ENCODE peak calls at places on chromosomes 12 and 14, in ten cellular contexts. E is right atrium auricular region, G is pancreas, J is heart right ventricle, O is bronchial epithelial cell, S is epithelial cell of esophagus, I is body of pancreas, R is tibial artery, Q is HFF-Myc, W is A549. X is an unnamed sample.

GRCh38 chr12:113366827-113367226 is 8.4 kb downstream of the PLBD2 start:
- DNase-seq in G (no peak), Q (no peak), R (no peak), W (no peak), O (no peak), I (no peak), S (no peak), E (no peak), J (peak; percentile 23), X (no peak)

GRCh38 chr14:72796935-72797334 is 97.0 kb downstream of the DPF3 start:
- DNase-seq in W (no peak), R (peak; percentile 9), G (no peak), E (no peak), S (no peak), I (no peak), Q (no peak), O (no peak), J (no peak), X (no peak)

GRCh38 chr14:88983755-88984154 is 159.3 kb downstream of the TTC8 start:
- DNase-seq in W (peak; percentile 57), J (no peak), Q (peak; percentile 79), R (no peak), G (no peak), E (no peak), O (peak; percentile 91), S (peak; percentile 94), I (no peak), X (no peak)

GRCh38 chr12:4855121-4855924 is 54.4 kb upstream of the KCNA1 start:
- DNase-seq in Q (peak; percentile 76), W (peak; percentile 56), G (peak; percentile 42), J (peak; percentile 60), R (no peak), E (peak; percentile 70), I (peak; percentile 62), S (peak; percentile 77), O (peak; percentile 70), X (peak; percentile 35)

GRCh38 chr12:30874455-30875313 is 51.9 kb upstream of the TSPAN11 start:
- DNase-seq in E (peak; percentile 56), G (no peak), R (no peak), I (no peak), O (no peak), J (peak; percentile 11), S (no peak), Q (no peak), W (no peak), X (no peak)

GRCh38 chr14:89117017-89117416 is 292.6 kb downstream of the TTC8 start:
- DNase-seq in G (no peak), O (no peak), E (no peak), R (no peak), W (no peak), S (no peak), Q (no peak), J (no peak), I (no peak), X (no peak)

GRCh38 chr12:56266634-56267442 is at the start of gene COQ10A:
- DNase-seq in W (peak; percentile 98), R (peak; percentile 94), Q (peak; percentile 59), S (peak; percentile 87), J (peak; percentile 92), G (peak; percentile 87), O (peak; percentile 79), I (peak; percentile 93), E (peak; percentile 92), X (peak; percentile 91)

GRCh38 chr12:131105736-131106356 is 152.1 kb downstream of the ADGRD1 start:
- DNase-seq in J (no peak), R (peak; percentile 41), E (no peak), I (no peak), Q (no peak), G (no peak), W (no peak), S (no peak), O (no peak), X (no peak)

GRCh38 chr14:92728781-92729364 is 19.6 kb downstream of the LGMN start:
- DNase-seq in S (peak; percentile 97), E (no peak), I (peak; percentile 26), R (no peak), G (no peak), J (no peak), W (no peak), O (peak; percentile 88), Q (peak; percentile 29), X (peak; percentile 64)

GRCh38 chr14:90642239-90642717 is 174.0 kb downstream of the TTC7B start:
- DNase-seq in W (no peak), I (no peak), J (no peak), G (no peak), Q (no peak), E (no peak), R (no peak), O (no peak), S (no peak), X (no peak)

GRCh38 chr14:82390586-82390985 is 856.9 kb upstream of the SEL1L start:
- DNase-seq in O (no peak), R (no peak), Q (no peak), J (no peak), E (no peak), W (no peak), G (no peak), S (no peak), I (no peak), X (no peak)

DNA sequence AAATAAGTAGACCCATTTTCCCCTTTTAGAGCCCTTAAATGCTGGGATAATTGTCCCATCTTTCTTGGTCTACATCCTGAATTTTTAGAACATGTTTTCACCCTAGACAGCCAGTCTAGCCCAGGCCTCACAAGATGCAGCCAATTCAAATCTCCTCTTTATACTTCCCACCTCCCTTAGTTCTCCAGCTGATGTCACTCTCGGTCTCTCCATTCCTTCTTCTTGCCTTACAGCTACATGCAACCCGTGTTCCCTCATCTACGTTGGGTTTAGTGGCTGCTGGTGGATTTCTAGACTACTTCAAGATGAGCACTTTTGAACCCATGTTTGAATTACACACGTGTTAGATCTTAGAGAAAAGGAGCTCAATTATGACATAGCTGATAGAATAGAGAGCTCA is 132.0 kb downstream of the PPM1H start:
- DNase-seq in J (no peak), R (no peak), O (no peak), E (no peak), Q (no peak), I (no peak), G (no peak), W (no peak), S (no peak), X (no peak)
- TF ChIP-seq CTCF in J (no peak), R (no peak), O (no peak), E (no peak), Q (no peak), I (no peak), G (no peak), W (peak; percentile 9), S (no peak), X (no peak)

DNA sequence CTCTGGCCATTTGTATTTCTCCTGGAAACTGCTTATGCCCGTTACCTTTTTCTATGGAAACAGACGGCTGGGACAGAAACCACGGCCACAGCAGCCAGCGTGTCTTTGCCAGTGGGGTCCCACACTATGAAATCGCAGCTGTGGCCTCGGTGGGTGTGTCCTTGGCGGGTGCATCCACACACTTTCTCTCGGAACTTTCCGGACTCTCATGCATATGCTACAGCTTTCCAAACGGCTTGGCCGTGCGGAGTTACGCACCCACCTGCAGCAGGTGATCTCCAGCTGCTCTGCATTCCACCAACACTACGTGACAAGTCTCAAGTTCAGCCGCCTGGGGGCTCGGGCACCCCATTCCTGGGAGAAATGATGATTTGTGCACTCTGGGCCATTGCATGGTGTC is 1.3 kb upstream of the BTBD6 start:
- DNase-seq in J (no peak), O (no peak), I (no peak), W (no peak), E (no peak), R (no peak), G (no peak), Q (no peak), S (no peak), X (no peak)
- H3K4me3 ChIP-seq in J (no peak overlapping the region), O (no peak overlapping the region), I (no peak overlapping the region), W (no peak overlapping the region), E (no peak overlapping the region), R (no peak overlapping the region), G (no peak overlapping the region), Q (no peak overlapping the region), S (no peak overlapping the region), X (no peak overlapping the region)

DNA sequence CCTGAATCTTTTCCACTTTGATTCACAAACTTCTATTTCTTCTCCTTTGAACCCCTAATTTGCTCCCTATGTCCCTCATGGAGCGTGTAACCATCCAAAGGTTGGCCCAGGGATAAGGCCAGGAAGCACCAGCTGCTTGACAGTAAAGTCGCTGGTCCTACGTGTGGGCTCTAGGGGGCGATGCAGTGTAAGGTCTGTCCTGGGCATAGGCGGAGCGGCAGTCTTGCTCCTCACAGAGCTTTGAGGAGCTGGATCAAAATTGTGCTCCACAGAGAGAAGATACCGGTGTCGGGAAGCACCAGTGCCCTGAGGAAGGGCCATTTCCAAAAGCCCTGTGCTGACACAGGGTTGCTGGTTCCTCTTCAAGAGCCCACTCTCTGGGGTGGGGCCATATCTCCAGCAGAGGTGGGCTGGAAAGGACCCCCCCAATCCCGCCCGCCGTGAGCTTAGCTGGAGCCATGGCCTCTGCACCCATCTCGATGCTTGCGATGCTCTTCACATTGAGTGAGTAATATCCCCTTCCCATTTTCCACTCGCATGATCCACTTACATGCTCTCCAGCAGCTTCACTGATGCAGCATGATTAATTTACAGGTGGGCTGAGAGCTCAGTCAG is 49.9 kb upstream of the OR4E1 start:
- DNase-seq in J (no peak), R (no peak), Q (no peak), I (no peak), O (peak; percentile 8), G (no peak), W (peak; percentile 3), E (no peak), S (peak; percentile 40), X (no peak)
- TF ChIP-seq CTCF in J (no peak), R (no peak), Q (peak; percentile 31), I (no peak), O (peak; percentile 35), G (no peak), W (peak; percentile 5), E (no peak), S (peak; percentile 39), X (peak; percentile 45)

GRCh38 chr12:65567820-65568219 is 256.5 kb upstream of the HMGA2 start:
- DNase-seq in I (peak; percentile 39), S (no peak), O (no peak), W (no peak), Q (no peak), G (peak; percentile 10), R (no peak), J (no peak), E (no peak), X (no peak)

GRCh38 chr12:65568517-65568916 is 255.8 kb upstream of the HMGA2 start:
- DNase-seq in O (peak; percentile 97), R (no peak), Q (no peak), G (no peak), E (no peak), S (peak; percentile 93), J (no peak), I (no peak), W (no peak), X (no peak)

GRCh38 chr12:65561798-65562382 is 262.4 kb upstream of the HMGA2 start:
- DNase-seq in W (no peak), R (no peak), J (no peak), G (no peak), E (no peak), O (peak; percentile 49), I (no peak), S (no peak), Q (no peak), X (no peak)

GRCh38 chr12:65566776-65567175 is 257.5 kb upstream of the HMGA2 start:
- DNase-seq in G (no peak), S (no peak), I (no peak), R (no peak), O (no peak), Q (no peak), J (no peak), E (no peak), W (no peak), X (no peak)

GRCh38 chr12:65565601-65566560 is 258.4 kb upstream of the HMGA2 start:
- DNase-seq in I (no peak), Q (peak; percentile 94), R (no peak), S (peak; percentile 74), J (no peak), E (no peak), G (no peak), O (peak; percentile 79), W (no peak), X (no peak)
- H3K4me3 ChIP-seq in I (no peak overlapping the region), Q (peak overlapping the region; percentile 24), R (no peak overlapping the region), S (no peak overlapping the region), J (no peak overlapping the region), E (no peak overlapping the region), G (no peak overlapping the region), O (no peak overlapping the region), W (no peak overlapping the region), X (no peak overlapping the region)

X was measured in GM06990.